ENCODE peak calls at places on chromosomes 2 and 18, in eight cellular contexts. J is sigmoid colon, S is WERI-Rb-1, Q is colonic mucosa, B is SK-N-SH, G is aorta, I is transverse colon, K is left lung. D is an unnamed sample.
A peak's percentile ranks its signal among the peaks of the same experiment; 100 is the strongest.

GRCh38 chr2:233111427-233111826 is 51.3 kb downstream of the INPP5D start:
- DNase-seq in J (peak; percentile 33), S (no peak), Q (no peak), B (no peak), G (peak; percentile 58), I (no peak), K (no peak), D (no peak)

GRCh38 chr2:119482481-119483394 is 41.5 kb downstream of the SCTR start:
- DNase-seq in J (no peak), S (no peak), Q (no peak), B (peak; percentile 71), G (peak; percentile 90), I (no peak), K (no peak), D (no peak)

GRCh38 chr18:32440478-32440877 is 30.2 kb downstream of the GAREM1 start:
- DNase-seq in J (no peak), S (no peak), Q (no peak), B (no peak), G (no peak), I (no peak), K (no peak), D (no peak)

GRCh38 chr2:161983896-161984295 is 90.1 kb downstream of the DPP4 start:
- DNase-seq in J (no peak), S (no peak), Q (no peak), B (no peak), G (no peak), I (no peak), K (no peak), D (no peak)

GRCh38 chr18:63312731-63313408 is 6.7 kb downstream of the BCL2 start:
- DNase-seq in J (no peak), S (no peak), Q (no peak), B (no peak), G (no peak), I (no peak), K (no peak), D (no peak)

GRCh38 chr2:88170472-88170892 is 336 bp downstream of the THNSL2 start:
- DNase-seq in J (peak; percentile 67), S (no peak), Q (peak; percentile 56), B (peak; percentile 39), G (no peak), I (no peak), K (no peak), D (no peak)

GRCh38 chr2:1348789-1349188 is 64.5 kb upstream of the TPO start:
- DNase-seq in J (no peak), S (no peak), Q (no peak), B (no peak), G (no peak), I (no peak), K (no peak), D (no peak)

GRCh38 chr2:105187531-105187930 is 54.0 kb upstream of the GPR45 start:
- DNase-seq in J (no peak), S (no peak), Q (no peak), B (no peak), G (no peak), I (no peak), K (no peak), D (no peak)

GRCh38 chr2:229642371-229642770 is 72.0 kb downstream of the DNER start:
- DNase-seq in J (no peak), S (no peak), Q (peak; percentile 19), B (no peak), G (no peak), I (peak; percentile 18), K (no peak), D (no peak)

GRCh38 chr2:43311276-43311675 is 84.9 kb upstream of the ZFP36L2 start:
- DNase-seq in J (no peak), S (no peak), Q (no peak), B (no peak), G (no peak), I (no peak), K (no peak), D (no peak)

GRCh38 chr18:48023334-48024008 is 93.0 kb upstream of the SMAD2 start:
- DNase-seq in J (peak; percentile 48), S (peak; percentile 85), Q (peak; percentile 62), B (peak; percentile 89), G (peak; percentile 79), I (peak; percentile 37), K (peak; percentile 37), D (peak; percentile 73)

GRCh38 chr2:26535663-26536275 is 57.8 kb upstream of the OTOF start:
- DNase-seq in J (peak; percentile 46), S (no peak), Q (no peak), B (no peak), G (peak; percentile 45), I (no peak), K (peak; percentile 16), D (no peak)

GRCh38 chr2:239246723-239247122 is 154.1 kb downstream of the HDAC4 start:
- DNase-seq in J (peak; percentile 79), S (no peak), Q (peak; percentile 61), B (no peak), G (no peak), I (peak; percentile 56), K (no peak), D (peak; percentile 66)

GRCh38 chr18:8140841-8141501 is 468.3 kb upstream of the RAB12 start:
- DNase-seq in J (peak; percentile 77), S (no peak), Q (no peak), B (no peak), G (no peak), I (peak; percentile 10), K (no peak), D (no peak)

DNA sequence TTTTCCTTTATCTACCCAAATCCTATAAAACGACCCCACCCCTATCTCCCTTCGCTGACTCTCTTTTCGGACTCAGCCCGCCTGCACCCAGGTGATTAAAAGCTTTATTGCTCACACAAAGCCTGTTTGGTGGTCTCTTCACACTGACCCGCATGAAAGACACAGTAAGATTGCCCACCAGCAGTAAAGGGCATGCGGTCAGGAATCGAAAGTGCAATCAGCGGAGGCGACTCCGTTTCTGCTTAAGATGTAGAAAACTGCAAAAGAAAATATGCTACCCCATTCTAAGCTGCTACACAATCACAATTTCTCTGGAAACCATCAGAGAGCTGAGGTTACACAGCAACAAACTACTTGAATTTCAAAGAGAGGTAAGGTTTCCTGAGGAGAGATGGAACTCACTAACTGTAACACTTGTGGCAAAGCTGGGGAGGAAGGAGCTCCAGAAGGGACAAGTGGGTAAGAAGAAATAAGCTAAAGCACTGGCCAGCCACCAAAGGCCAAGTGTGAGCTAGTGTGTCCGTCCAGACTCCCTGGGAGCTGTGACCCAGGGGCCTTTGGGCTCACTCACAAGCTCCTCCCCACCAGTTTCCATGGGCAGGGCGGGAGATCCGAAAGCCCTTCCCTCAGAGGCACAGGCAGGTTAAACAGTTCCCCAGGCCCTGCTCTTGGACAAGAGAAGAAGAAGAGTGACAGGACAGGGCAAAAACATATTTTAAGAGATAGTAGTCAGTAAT is 72.8 kb upstream of the TGFA start:
- DNase-seq in J (no peak), S (no peak), Q (no peak), B (no peak), G (no peak), I (no peak), K (no peak), D (no peak)
- H3K4me3 ChIP-seq in J (no peak overlapping the region), S (no peak overlapping the region), Q (no peak overlapping the region), B (no peak overlapping the region), G (no peak overlapping the region), I (no peak overlapping the region), K (no peak overlapping the region), D (no peak overlapping the region)

GRCh38 chr2:151947524-151948165 is 119.4 kb upstream of the ARL5A start:
- DNase-seq in J (no peak), S (no peak), Q (no peak), B (no peak), G (peak; percentile 80), I (no peak), K (peak; percentile 40), D (no peak)
- H3K4me3 ChIP-seq in J (no peak overlapping the region), S (no peak overlapping the region), Q (no peak overlapping the region), B (no peak overlapping the region), G (peak overlapping the region; percentile 69), I (peak overlapping the region; percentile 16), K (peak overlapping the region; percentile 16), D (no peak overlapping the region)

GRCh38 chr2:95530734-95531133 is 46.2 kb upstream of the TRIM43B start:
- DNase-seq in J (no peak), S (no peak), Q (no peak), B (no peak), G (no peak), I (no peak), K (no peak), D (no peak)

GRCh38 chr2:95526360-95527341 is 42.1 kb upstream of the TRIM43B start:
- DNase-seq in J (peak; percentile 78), S (no peak), Q (peak; percentile 74), B (peak; percentile 80), G (peak; percentile 89), I (peak; percentile 74), K (peak; percentile 73), D (peak; percentile 73)

GRCh38 chr2:95531254-95531771 is 46.8 kb upstream of the TRIM43B start:
- DNase-seq in J (no peak), S (no peak), Q (no peak), B (no peak), G (no peak), I (no peak), K (no peak), D (no peak)

GRCh38 chr2:95524195-95524594 is 39.6 kb upstream of the TRIM43B start:
- DNase-seq in J (no peak), S (no peak), Q (no peak), B (no peak), G (no peak), I (no peak), K (no peak), D (no peak)

GRCh38 chr2:95525294-95526035 is 40.9 kb upstream of the TRIM43B start:
- DNase-seq in J (no peak), S (no peak), Q (peak; percentile 83), B (peak; percentile 11), G (no peak), I (peak; percentile 45), K (peak; percentile 78), D (no peak)
- H3K4me3 ChIP-seq in J (no peak overlapping the region), S (no peak overlapping the region), Q (no peak overlapping the region), B (no peak overlapping the region), G (no peak overlapping the region), I (peak overlapping the region; percentile 89), K (peak overlapping the region; percentile 64), D (peak overlapping the region; percentile 85)

GRCh38 chr2:231370749-231371429 is 24.6 kb upstream of the B3GNT7 start:
- DNase-seq in J (no peak), S (no peak), Q (no peak), B (no peak), G (peak; percentile 49), I (no peak), K (no peak), D (no peak)
- H3K4me3 ChIP-seq in J (no peak overlapping the region), S (no peak overlapping the region), Q (no peak overlapping the region), B (no peak overlapping the region), G (no peak overlapping the region), I (no peak overlapping the region), K (no peak overlapping the region), D (no peak overlapping the region)

GRCh38 chr18:79986726-79987125 is 1.6 kb downstream of the TXNL4A start:
- DNase-seq in J (no peak), S (no peak), Q (no peak), B (peak; percentile 37), G (no peak), I (no peak), K (no peak), D (no peak)
- H3K4me3 ChIP-seq in J (no peak overlapping the region), S (peak overlapping the region; percentile 92), Q (peak overlapping the region; percentile 89), B (peak overlapping the region; percentile 74), G (no peak overlapping the region), I (peak overlapping the region; percentile 74), K (peak overlapping the region; percentile 97), D (peak overlapping the region; percentile 90)

DNA sequence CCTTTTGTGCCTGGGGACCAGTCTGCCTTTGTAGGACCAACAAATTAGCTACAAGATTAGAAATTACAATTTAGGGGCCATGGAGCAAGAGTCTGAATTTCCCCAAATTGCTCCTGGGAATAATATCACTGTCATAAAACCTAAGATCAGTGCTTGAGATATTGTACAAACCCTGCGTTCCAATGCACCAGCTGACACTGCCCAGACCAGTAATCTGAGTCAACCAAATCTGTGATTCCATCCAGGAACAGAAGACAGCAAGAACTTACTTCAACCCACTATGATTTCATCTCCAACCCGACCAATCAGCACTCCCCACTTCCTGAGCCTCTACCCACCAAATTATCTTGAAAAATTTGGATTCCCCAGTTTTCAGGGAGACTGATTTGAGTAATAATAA is 1305.0 kb upstream of the NRXN1 start:
- DNase-seq in J (no peak), S (no peak), Q (no peak), B (no peak), G (no peak), I (no peak), K (no peak), D (no peak)
- H3K4me3 ChIP-seq in J (no peak overlapping the region), S (no peak overlapping the region), Q (no peak overlapping the region), B (no peak overlapping the region), G (no peak overlapping the region), I (no peak overlapping the region), K (no peak overlapping the region), D (no peak overlapping the region)

D was measured in Peyer's patch.